ENCODE peak calls at places on chromosomes 5 and 9, in four cellular contexts. O is right lobe of liver, B is ascending aorta, H is kidney. P is an unnamed sample.
A peak's percentile ranks its signal among the peaks of the same experiment; 100 is the strongest.

GRCh38 chr5:131224387-131225191 is 39.3 kb upstream of the CDC42SE2 start:
- DNase-seq in O (peak; percentile 56), B (peak; percentile 67), H (no peak), P (peak; percentile 32)

GRCh38 chr9:37398464-37399025 is 24.0 kb upstream of the GRHPR start:
- DNase-seq in O (no peak), B (no peak), H (no peak), P (no peak)

GRCh38 chr9:3848445-3849114 is 322.8 kb upstream of the RFX3 start:
- DNase-seq in O (no peak), B (no peak), H (no peak), P (no peak)

GRCh38 chr5:177510567-177511053 is 984 bp upstream of the DOK3 start:
- DNase-seq in O (peak; percentile 51), B (no peak), H (no peak), P (no peak)

GRCh38 chr5:150559701-150560100 is 51.8 kb downstream of the NDST1 start:
- DNase-seq in O (no peak), B (no peak), H (no peak), P (no peak)

GRCh38 chr5:4116834-4117233 is 521.2 kb downstream of the IRX1 start:
- DNase-seq in O (no peak), B (no peak), H (no peak), P (no peak)

GRCh38 chr5:5288236-5288635 is 134.2 kb upstream of the ICE1 start:
- DNase-seq in O (no peak), B (no peak), H (no peak), P (no peak)

GRCh38 chr9:107760469-107761242 is 271.1 kb upstream of the KLF4 start:
- DNase-seq in O (peak; percentile 65), B (peak; percentile 71), H (no peak), P (peak; percentile 77)

GRCh38 chr5:107461770-107462169 is 209.0 kb downstream of the EFNA5 start:
- DNase-seq in O (no peak), B (no peak), H (no peak), P (no peak)

GRCh38 chr9:111661150-111661801 is at the start of gene GNG10:
- DNase-seq in O (peak; percentile 77), B (peak; percentile 73), H (peak; percentile 86), P (peak; percentile 43)

GRCh38 chr9:94443039-94443722 is 111.7 kb upstream of the PCAT7 start:
- DNase-seq in O (no peak), B (no peak), H (no peak), P (no peak)

GRCh38 chr5:86644843-86645242 is 27.1 kb downstream of the COX7C start:
- DNase-seq in O (no peak), B (no peak), H (no peak), P (no peak)

GRCh38 chr5:95817430-95817829 is 5.1 kb downstream of the GLRX start:
- DNase-seq in O (no peak), B (no peak), H (no peak), P (no peak)

GRCh38 chr9:133996531-133997520 is 4.7 kb upstream of the VAV2 start:
- DNase-seq in O (no peak), B (no peak), H (peak; percentile 55), P (no peak)

GRCh38 chr5:2782658-2783057 is 31.2 kb upstream of the IRX2 start:
- DNase-seq in O (no peak), B (no peak), H (no peak), P (no peak)

GRCh38 chr9:91132576-91133073 is 229.1 kb downstream of the AUH start:
- DNase-seq in O (no peak), B (no peak), H (no peak), P (no peak)

GRCh38 chr5:156394642-156395393 is 67.9 kb downstream of the SGCD start:
- DNase-seq in O (no peak), B (no peak), H (no peak), P (peak; percentile 35)

GRCh38 chr5:134492568-134492967 is 32.9 kb upstream of the JADE2 start:
- DNase-seq in O (no peak), B (no peak), H (peak; percentile 7), P (no peak)

GRCh38 chr5:74853256-74853655 is 12.9 kb downstream of the FAM169A start:
- DNase-seq in O (no peak), B (no peak), H (no peak), P (no peak)

GRCh38 chr9:95176755-95177319 is 140.7 kb downstream of the FANCC start:
- DNase-seq in O (no peak), B (no peak), H (no peak), P (no peak)

GRCh38 chr5:103228588-103228987 is 30.0 kb upstream of the MACIR start:
- DNase-seq in O (no peak), B (no peak), H (no peak), P (no peak)

GRCh38 chr5:91095321-91095720 is 287.8 kb downstream of the ARRDC3 start:
- DNase-seq in O (no peak), B (no peak), H (no peak), P (no peak)

GRCh38 chr5:137703565-137703964 is 32.3 kb downstream of the KLHL3 start:
- DNase-seq in O (no peak), B (no peak), H (no peak), P (no peak)

GRCh38 chr9:117245225-117245624 is 169.6 kb downstream of the ASTN2 start:
- DNase-seq in O (no peak), B (no peak), H (no peak), P (no peak)

GRCh38 chr9:121865884-121866283 is 214.4 kb downstream of the DAB2IP start:
- DNase-seq in O (no peak), B (no peak), H (no peak), P (no peak)

GRCh38 chr9:27430754-27431540 is 93.1 kb upstream of the IFNK start:
- DNase-seq in O (no peak), B (no peak), H (no peak), P (no peak)

GRCh38 chr9:27436234-27436633 is 87.9 kb upstream of the IFNK start:
- DNase-seq in O (no peak), B (no peak), H (no peak), P (no peak)

GRCh38 chr9:27431573-27431972 is 92.5 kb upstream of the IFNK start:
- DNase-seq in O (no peak), B (no peak), H (no peak), P (no peak)

GRCh38 chr9:27432308-27432707 is 91.8 kb upstream of the IFNK start:
- DNase-seq in O (no peak), B (no peak), H (no peak), P (no peak)

DNA sequence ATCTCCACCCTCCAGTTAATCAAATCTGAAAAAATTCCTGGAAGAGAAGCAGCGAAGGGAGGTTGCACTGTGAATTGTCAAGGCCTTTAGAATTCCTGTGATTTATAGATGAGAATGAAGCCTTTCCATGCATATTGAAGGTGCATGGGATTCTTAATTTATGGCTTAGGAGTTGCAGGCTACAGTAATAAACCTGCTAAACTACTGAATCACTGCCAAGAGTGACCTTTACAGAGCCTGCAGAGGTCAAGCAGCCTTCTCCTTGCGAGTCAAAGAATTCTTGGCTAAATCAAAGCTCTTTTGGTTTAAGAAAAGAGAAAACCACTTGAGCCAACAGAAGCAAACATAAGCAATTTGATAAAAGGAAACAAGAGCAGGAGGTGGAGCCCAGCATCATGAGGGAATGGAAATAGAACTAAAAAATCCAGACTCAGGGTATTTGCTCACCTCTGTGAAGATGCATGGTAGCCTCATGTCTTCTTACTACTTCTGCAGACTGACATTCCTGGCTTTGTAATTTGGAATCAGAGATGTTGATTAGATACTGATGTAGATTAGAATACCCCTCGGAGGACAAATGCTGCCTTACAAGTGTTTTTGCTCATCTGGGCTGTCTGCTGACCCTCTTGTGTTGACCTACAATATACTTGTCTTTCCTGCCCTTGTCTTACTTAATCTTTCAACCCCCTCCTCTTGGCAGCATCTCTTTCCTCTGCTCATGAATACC is 90.3 kb upstream of the IFNK start:
- DNase-seq in O (no peak), B (no peak), H (no peak), P (no peak)
- H3K4me1 ChIP-seq in O (no peaks in the 10 kb centered on the region), B (peaks cover 18% of the 10 kb centered on the region), H (peaks cover 35% of the 10 kb centered on the region), P (no peaks in the 10 kb centered on the region)

GRCh38 chr5:179118338-179118737 is 58.2 kb downstream of the ZNF354C start:
- DNase-seq in O (no peak), B (peak; percentile 2), H (no peak), P (no peak)
- H3K9me3 ChIP-seq in O (no peaks in the 10 kb centered on the region), B (peaks cover 23% of the 10 kb centered on the region), H (peaks cover 16% of the 10 kb centered on the region), P (peaks cover 5% of the 10 kb centered on the region)

DNA sequence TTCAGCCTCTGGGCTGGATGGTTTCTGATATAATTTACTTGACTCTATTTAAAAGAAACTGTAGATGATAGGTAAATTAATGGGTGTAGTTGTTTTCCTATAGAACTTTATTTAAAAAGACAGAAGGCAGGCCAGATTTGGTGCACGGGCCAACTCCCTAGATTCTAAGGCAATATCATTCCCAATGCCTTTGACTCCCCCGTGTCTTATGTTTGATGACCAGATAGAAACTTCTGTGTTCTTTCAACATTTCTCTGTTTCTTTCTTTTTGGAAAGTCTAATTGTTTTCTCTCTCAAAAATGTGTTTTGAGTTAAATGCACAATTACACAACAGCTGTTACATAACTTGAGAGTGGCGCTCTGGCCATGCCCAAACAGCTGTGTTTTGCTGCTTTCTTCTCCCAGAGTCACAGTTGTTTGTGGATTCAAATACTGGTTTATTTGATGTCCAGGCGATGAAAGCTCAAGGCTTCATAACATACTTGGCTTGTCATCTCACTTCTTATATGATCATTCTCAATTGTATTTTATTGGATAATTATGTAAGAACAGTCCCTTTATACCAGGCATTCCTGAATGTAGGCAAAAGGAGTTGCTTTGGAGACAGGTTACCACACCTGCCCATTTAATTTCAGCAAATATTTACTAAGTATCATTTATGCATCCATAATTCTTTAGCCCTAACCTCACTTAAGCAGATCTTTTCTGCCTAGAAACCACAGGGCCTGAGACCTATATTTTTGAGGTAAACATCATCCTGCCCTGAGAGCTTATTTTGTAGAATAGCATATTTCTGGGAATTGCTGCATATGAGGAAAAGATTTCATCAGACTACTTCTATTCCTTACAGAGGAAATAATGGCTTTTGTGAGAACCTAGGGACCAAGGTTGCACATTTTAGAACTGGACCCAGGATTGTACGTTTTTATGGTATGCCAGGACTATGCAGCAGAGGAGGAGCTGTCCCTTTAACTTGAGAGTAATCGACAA is 1.9 kb upstream of the ALDH1A1 start:
- DNase-seq in O (no peak), B (no peak), H (no peak), P (peak; percentile 52)
- H3K27ac ChIP-seq in O (peak overlapping the region; percentile 78), B (peak overlapping the region; percentile 76), H (no peak overlapping the region), P (peak overlapping the region; percentile 64)

DNA sequence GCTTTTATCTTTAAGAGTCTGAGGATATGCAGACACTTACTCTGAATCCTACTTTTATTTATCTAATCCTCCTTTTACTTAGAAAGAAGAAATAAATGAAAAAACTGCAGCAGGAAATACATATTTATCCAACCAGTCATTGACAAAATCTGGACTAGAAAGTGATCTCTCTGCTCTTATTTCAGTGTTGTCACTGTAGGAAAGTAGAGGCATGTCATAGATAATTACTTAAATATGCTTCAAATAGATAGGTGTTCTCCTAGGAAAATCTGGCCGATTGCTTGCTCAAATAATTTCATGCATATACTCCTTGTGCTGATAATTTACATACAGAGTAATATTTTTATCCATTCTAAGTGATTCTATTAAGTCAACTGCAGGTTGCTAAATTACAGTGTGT is 2001.9 kb upstream of the C9orf72 start:
- DNase-seq in O (no peak), B (no peak), H (no peak), P (no peak)
- H3K4me1 ChIP-seq in O (no peaks in the 10 kb centered on the region), B (no peaks in the 10 kb centered on the region), H (no peaks in the 10 kb centered on the region), P (no peaks in the 10 kb centered on the region)

GRCh38 chr5:140883927-140884697 is 2.2 kb downstream of the PCDHA13 start:
- DNase-seq in O (peak; percentile 50), B (no peak), H (peak; percentile 72), P (no peak)
- H3K9me3 ChIP-seq in O (no peaks in the 10 kb centered on the region), B (peaks cover 19% of the 10 kb centered on the region), H (peaks cover 11% of the 10 kb centered on the region), P (peaks cover 38% of the 10 kb centered on the region)

DNA sequence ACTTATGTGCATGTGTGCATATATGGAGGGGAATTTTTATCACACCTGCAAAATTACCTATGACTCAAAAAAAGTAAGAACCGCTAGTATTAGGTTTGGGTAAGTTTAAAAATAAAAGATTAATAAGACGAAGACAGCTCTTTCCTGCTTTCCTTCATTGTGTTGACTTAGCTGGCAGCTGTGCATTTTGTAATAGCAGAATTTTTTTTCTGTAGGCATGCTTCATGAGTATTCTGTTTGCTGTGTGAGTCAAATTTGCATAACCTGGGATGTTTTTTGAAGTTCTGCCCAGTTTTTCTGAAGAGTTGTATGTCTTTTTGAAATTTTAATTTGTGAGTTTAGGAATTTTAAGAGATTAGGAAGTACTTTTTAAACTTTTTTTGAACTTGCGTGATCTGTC is 42.5 kb downstream of the HACD4 start:
- DNase-seq in O (no peak), B (no peak), H (no peak), P (no peak)
- H3K27ac ChIP-seq in O (no peak overlapping the region), B (no peak overlapping the region), H (no peak overlapping the region), P (no peak overlapping the region)

P was measured in tibial artery.